ENCODE peak calls at places on chromosomes 13 and 19, in four cellular contexts. S, K, I and J are unnamed samples.

GRCh38 chr13:27820524-27821482 is 28.5 kb downstream of the GSX1 start:
- DNase-seq in K (peak; percentile 20), I (no peak), S (no peak), J (no peak)

GRCh38 chr13:52002361-52002760 is 8.9 kb downstream of the ATP7B start:
- DNase-seq in S (no peak), K (no peak), I (no peak), J (no peak)

GRCh38 chr13:49690133-49690989 is 925 bp downstream of the EBPL start:
- DNase-seq in K (peak; percentile 33), I (peak; percentile 60), S (no peak), J (peak; percentile 58)

GRCh38 chr19:10230155-10230903 is 802 bp downstream of the S1PR2 start:
- DNase-seq in S (no peak), I (no peak), K (no peak), J (peak; percentile 68)

GRCh38 chr19:45446295-45446694 is 21.5 kb upstream of the FOSB start:
- DNase-seq in I (no peak), S (no peak), K (peak; percentile 38), J (peak; percentile 66)

GRCh38 chr19:3062165-3063105 is at the start of gene TLE5:
- DNase-seq in S (no peak), K (no peak), I (no peak), J (peak; percentile 79)

GRCh38 chr19:4324228-4324627 is 14.4 kb downstream of the STAP2 start:
- DNase-seq in I (no peak), K (no peak), S (no peak), J (no peak)

GRCh38 chr19:48558018-48558684 is 6.2 kb downstream of the SULT2B1 start:
- DNase-seq in S (peak; percentile 49), K (no peak), I (peak; percentile 52), J (peak; percentile 92)

GRCh38 chr19:31392514-31392913 is 43.3 kb upstream of the TSHZ3 start:
- DNase-seq in S (no peak), I (no peak), K (no peak), J (no peak)

GRCh38 chr19:50739841-50740426 is 16.8 kb downstream of the CLEC11A start:
- DNase-seq in S (no peak), I (no peak), K (no peak), J (no peak)

GRCh38 chr13:95858286-95859075 is 181.5 kb downstream of the DNAJC3 start:
- DNase-seq in S (no peak), I (peak; percentile 51), K (no peak), J (no peak)

GRCh38 chr13:84867246-84867645 is 932.0 kb downstream of the SLITRK6 start:
- DNase-seq in S (no peak), I (no peak), K (peak; percentile 22), J (no peak)

GRCh38 chr19:18322318-18322758 is 538 bp downstream of the LSM4 start:
- DNase-seq in S (peak; percentile 21), I (peak; percentile 60), K (no peak), J (peak; percentile 80)

GRCh38 chr19:18320865-18321728 is 1.8 kb downstream of the LSM4 start:
- DNase-seq in S (no peak), K (no peak), I (no peak), J (no peak)

GRCh38 chr19:18322759-18323460 is at the start of gene LSM4:
- DNase-seq in K (peak; percentile 98), S (peak; percentile 73), I (peak; percentile 89), J (peak; percentile 99)

GRCh38 chr19:18319591-18320135 is 3.2 kb downstream of the LSM4 start:
- DNase-seq in K (no peak), S (no peak), I (no peak), J (no peak)

DNA sequence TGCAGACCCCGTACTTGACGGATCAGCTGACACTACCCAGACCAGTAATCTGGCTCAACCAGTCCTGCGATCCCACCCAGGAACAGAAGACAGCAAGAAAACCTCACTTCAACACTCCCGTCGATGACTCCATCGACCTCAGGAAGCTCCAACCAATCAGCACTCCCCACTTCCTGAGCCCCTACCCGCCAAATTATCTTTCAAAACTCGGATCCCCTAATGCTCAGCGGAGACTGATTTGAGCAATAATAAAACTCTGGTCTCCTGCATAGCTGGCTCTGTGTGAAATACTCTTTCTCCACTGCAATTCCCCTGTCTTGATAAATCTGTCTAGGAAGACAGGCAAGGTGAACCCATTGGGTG is 1.2 kb downstream of the LSM4 start:
- DNase-seq in S (no peak), I (no peak), K (no peak), J (peak; percentile 55)
- H3K4me3 ChIP-seq in S (peak overlapping the region; percentile 96), I (peak overlapping the region; percentile 87), K (peak overlapping the region; percentile 95), J (peak overlapping the region; percentile 81)

DNA sequence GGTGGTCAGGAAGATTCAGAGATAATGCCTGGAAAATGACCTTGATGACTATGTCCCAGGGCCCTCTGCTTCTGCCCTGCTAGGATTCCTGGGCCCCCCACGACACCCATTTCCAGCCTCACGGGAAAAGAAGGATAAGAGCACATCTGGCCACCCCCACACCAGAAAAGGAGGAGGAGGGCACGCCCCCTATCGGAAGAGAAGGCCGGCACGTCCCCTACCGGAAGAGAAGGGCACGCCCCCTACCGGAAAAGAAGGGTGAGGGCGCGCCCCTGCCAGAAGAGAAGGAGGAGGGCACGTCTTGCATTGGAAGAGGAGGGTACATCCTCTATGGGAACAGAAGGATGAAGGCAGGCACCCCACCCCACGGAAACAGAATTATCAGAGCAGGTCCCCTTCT is 84.3 kb downstream of the IER2 start:
- DNase-seq in I (no peak), K (no peak), S (no peak), J (peak; percentile 65)
- H2AFZ ChIP-seq in I (no peak overlapping the region), K (peak overlapping the region; percentile 40), S (no peak overlapping the region), J (no peak overlapping the region)

GRCh38 chr19:46615966-46616365 is 8.9 kb downstream of the PTGIR start:
- DNase-seq in K (no peak), S (no peak), I (no peak), J (no peak)
- H3K4me3 ChIP-seq in K (no peak overlapping the region), S (no peak overlapping the region), I (no peak overlapping the region), J (no peak overlapping the region)

GRCh38 chr19:5394907-5395505 is 54.4 kb upstream of the PTPRS start:
- DNase-seq in S (no peak), K (no peak), I (no peak), J (no peak)

GRCh38 chr19:5393088-5393487 is 52.5 kb upstream of the PTPRS start:
- DNase-seq in K (no peak), S (no peak), I (no peak), J (no peak)

GRCh38 chr19:5395996-5396939 is 55.7 kb upstream of the PTPRS start:
- DNase-seq in S (no peak), I (no peak), K (no peak), J (no peak)

GRCh38 chr19:5396963-5397362 is 56.4 kb upstream of the PTPRS start:
- DNase-seq in S (no peak), I (no peak), K (no peak), J (no peak)

DNA sequence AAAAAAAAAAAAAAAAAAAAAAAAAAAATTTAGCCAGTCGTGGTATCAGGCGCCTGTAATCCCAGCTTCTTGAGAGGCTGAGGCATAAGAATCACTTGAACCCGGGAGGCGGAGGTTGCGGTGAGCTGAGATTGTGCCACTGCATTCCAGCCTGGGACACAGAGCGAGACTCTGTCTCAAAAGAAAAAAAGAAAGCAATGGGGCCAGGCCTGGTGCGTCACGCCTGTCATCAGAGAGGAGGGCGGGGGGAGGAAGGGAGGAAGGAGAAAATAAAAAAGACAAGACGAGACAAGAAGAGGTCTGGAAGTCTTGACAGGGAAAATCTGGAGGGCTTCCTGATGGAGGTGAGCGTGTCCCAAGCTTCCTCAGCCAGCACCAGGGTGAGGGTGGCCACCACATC is 54.9 kb upstream of the PTPRS start:
- DNase-seq in K (peak; percentile 17), S (no peak), I (no peak), J (peak; percentile 47)
- H2AFZ ChIP-seq in K (no peak overlapping the region), S (no peak overlapping the region), I (no peak overlapping the region), J (no peak overlapping the region)

DNA sequence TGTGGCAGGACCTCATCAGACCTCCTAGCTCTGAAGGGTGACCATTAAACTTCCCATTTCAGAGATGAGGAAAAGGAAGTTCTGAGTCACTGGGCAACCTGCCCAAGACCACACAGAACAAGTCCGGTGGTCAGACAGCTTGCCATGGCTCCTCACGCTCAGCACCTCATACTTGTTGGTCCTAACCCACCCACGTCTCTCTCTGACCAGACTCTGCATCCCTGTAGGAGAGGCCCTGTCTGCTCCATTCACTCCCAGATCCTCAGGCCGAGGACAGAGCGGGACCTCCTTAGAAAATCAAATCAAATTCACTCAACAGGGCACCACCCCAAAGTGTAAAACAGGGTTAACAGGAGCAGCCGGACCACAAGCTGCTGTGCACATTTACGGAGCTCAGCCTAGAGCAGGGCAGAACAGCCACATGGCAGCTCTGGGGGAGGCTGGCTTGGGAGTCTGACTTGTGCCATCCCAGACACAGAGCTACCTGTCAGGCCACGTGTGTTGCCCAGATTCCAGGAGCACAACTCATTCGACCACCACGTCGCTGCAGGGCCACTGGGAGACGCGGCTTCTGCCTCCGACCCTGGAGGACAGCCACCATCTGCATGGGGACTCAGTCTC is 1.7 kb downstream of the MIER2 start:
- DNase-seq in I (peak; percentile 95), S (no peak), K (peak; percentile 81), J (peak; percentile 94)
- H3K4me3 ChIP-seq in I (peak overlapping the region; percentile 78), S (peak overlapping the region; percentile 74), K (peak overlapping the region; percentile 57), J (peak overlapping the region; percentile 70)

GRCh38 chr19:58150328-58150921 is at the start of gene ZNF329:
- DNase-seq in I (peak; percentile 62), S (peak; percentile 35), K (peak; percentile 78), J (peak; percentile 96)
- H2AFZ ChIP-seq in I (peak within 1 kb of the TSS; percentile 99), S (peak within 1 kb of the TSS; percentile 92), K (peak within 1 kb of the TSS; percentile 98), J (peak within 1 kb of the TSS; percentile 87)

GRCh38 chr13:109773786-109774185 is 12.6 kb downstream of the IRS2 start:
- DNase-seq in K (no peak), I (no peak), S (no peak), J (no peak)

GRCh38 chr13:109773276-109773675 is 13.1 kb downstream of the IRS2 start:
- DNase-seq in K (peak; percentile 38), S (no peak), I (no peak), J (no peak)

GRCh38 chr13:109779074-109779473 is 7.3 kb downstream of the IRS2 start:
- DNase-seq in S (no peak), K (no peak), I (no peak), J (no peak)

GRCh38 chr13:109778102-109778542 is 8.3 kb downstream of the IRS2 start:
- DNase-seq in I (peak; percentile 71), S (no peak), K (peak; percentile 59), J (peak; percentile 31)

DNA sequence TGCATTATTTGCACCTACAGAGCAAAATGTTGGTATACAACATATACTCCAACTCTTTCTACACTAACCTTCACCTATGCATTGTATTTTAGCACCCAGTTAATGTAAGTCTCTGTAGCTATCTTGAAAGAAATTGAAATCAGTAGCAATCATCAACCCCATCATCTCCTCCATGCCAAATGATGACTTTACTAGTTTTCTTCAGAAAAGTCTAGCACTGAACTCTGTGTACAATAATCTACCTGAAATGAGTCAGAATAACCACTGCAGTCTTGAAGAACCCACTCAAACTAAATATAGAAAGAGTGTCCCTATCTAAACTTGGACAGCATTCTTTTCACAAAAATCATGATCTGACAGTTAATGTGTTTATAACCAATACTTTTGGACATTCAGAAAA is 9.8 kb downstream of the IRS2 start:
- DNase-seq in K (peak; percentile 30), I (no peak), S (no peak), J (no peak)
- H3K4me3 ChIP-seq in K (no peak overlapping the region), I (no peak overlapping the region), S (no peak overlapping the region), J (peak overlapping the region; percentile 3)

GRCh38 chr13:71540098-71540497 is 326.9 kb downstream of the DACH1 start:
- DNase-seq in K (no peak), S (no peak), I (no peak), J (no peak)
- H2AFZ ChIP-seq in K (no peak overlapping the region), S (no peak overlapping the region), I (no peak overlapping the region), J (no peak overlapping the region)